ENCODE peak calls at places on chromosomes 7 and 10, in ten cellular contexts. R is transverse colon, T is fibroblast of mammary gland, L is psoas muscle, K is HFF-Myc, C is heart left ventricle, S is Peyer's patch, N is BE2C, E is AG04450, I is lower lobe of right lung. Y is an unnamed sample.

GRCh38 chr7:84271550-84271949 is 77.0 kb upstream of the SEMA3A start:
- DNase-seq in R (no peak), T (peak), L (no peak), K (no peak), C (no peak), S (no peak), N (no peak), E (no peak), I (no peak), Y (no peak)

GRCh38 chr7:137685439-137686164 is 161.2 kb downstream of the DGKI start:
- DNase-seq in R (no peak), T (peak), L (no peak), K (no peak), C (no peak), S (no peak), N (no peak), E (no peak), I (no peak), Y (no peak)

GRCh38 chr7:156540619-156541165 is 99.9 kb upstream of the RNF32 start:
- DNase-seq in R (no peak), T (no peak), L (no peak), K (no peak), C (no peak), S (no peak), N (no peak), E (no peak), I (no peak), Y (no peak)

GRCh38 chr7:70271617-70272081 is 673.4 kb downstream of the AUTS2 start:
- DNase-seq in R (no peak), T (peak), L (no peak), K (no peak), C (no peak), S (no peak), N (peak), E (no peak), I (no peak), Y (no peak)

GRCh38 chr7:139133335-139134139 is 24.0 kb upstream of the ZC3HAV1 start:
- DNase-seq in R (peak), T (peak), L (peak), K (peak), C (peak), S (peak), N (peak), E (peak), I (peak), Y (peak)

GRCh38 chr7:39951156-39951942 is 1.3 kb downstream of the CDK13 start:
- DNase-seq in R (peak), T (peak), L (peak), K (no peak), C (peak), S (peak), N (peak), E (no peak), I (peak), Y (peak)

GRCh38 chr7:77665161-77665560 is 31.1 kb upstream of the RSBN1L start:
- DNase-seq in R (no peak), T (no peak), L (no peak), K (no peak), C (no peak), S (no peak), N (no peak), E (no peak), I (no peak), Y (no peak)

GRCh38 chr7:83413425-83413824 is 235.5 kb downstream of the SEMA3E start:
- DNase-seq in R (no peak), T (peak), L (no peak), K (no peak), C (no peak), S (no peak), N (no peak), E (no peak), I (no peak), Y (no peak)

GRCh38 chr10:27822286-27822685 is 76.7 kb upstream of the MKX start:
- DNase-seq in R (no peak), T (peak), L (no peak), K (peak), C (no peak), S (no peak), N (no peak), E (peak), I (no peak), Y (no peak)

GRCh38 chr10:101708073-101708472 is 13.1 kb upstream of the FBXW4 start:
- DNase-seq in R (no peak), T (no peak), L (no peak), K (no peak), C (no peak), S (no peak), N (no peak), E (no peak), I (no peak), Y (no peak)

GRCh38 chr10:101709359-101710063 is 14.5 kb upstream of the FBXW4 start:
- DNase-seq in R (no peak), T (peak), L (no peak), K (no peak), C (no peak), S (no peak), N (no peak), E (no peak), I (no peak), Y (no peak)

GRCh38 chr10:101710793-101711192 is 15.8 kb upstream of the FBXW4 start:
- DNase-seq in R (no peak), T (no peak), L (no peak), K (no peak), C (no peak), S (no peak), N (no peak), E (no peak), I (no peak), Y (no peak)

GRCh38 chr10:101710064-101710695 is 15.2 kb upstream of the FBXW4 start:
- DNase-seq in R (no peak), T (no peak), L (no peak), K (no peak), C (no peak), S (no peak), N (no peak), E (no peak), I (no peak), Y (no peak)

GRCh38 chr10:101708870-101709269 is 13.9 kb upstream of the FBXW4 start:
- DNase-seq in R (no peak), T (no peak), L (no peak), K (no peak), C (no peak), S (no peak), N (no peak), E (no peak), I (no peak), Y (no peak)
- TF ChIP-seq CTCF in R (no peak), T (no peak), L (no peak), K (no peak), C (no peak), S (no peak), N (no peak), E (no peak), I (no peak), Y (no peak)

DNA sequence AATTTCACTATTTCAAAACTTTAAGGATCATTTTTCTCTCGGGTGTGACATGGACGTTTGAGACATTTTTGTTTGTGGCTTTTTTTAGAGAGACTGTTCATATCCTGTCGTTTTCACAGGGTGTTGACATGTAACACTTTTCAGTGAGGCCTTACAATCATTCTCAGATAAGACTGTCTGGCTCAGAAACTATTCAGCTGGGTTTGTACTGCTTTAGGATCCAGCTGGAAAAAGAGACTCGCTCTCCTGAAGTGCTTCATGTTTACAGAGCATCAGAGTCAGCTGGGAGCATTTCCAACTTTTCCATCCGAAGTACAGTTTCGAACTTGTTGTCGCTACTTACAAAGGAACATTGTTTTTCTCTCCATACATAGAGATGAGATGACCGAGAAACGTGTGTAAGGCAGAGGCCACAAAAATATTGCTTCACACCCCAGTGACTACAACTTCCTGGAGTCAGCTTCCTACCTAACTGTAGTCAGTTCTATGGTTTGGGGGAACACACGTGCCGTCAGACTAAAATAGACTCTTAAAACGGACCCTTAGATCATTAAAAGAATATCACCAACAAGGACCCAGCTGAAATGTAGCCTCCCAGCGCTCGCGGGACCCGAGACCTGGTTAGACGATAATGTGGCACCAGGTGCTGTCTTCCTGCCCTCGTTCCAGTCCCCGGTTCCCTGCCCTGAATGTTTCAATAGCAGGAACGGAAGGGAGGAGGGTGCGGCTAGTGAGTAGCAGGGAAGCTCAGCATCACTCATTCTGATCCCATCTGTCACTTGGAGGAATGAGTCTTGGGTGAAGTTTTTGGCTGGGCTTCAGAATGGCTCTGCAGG is 78.0 kb downstream of the MKI67 start:
- DNase-seq in R (peak), T (peak), L (no peak), K (no peak), C (peak), S (peak), N (no peak), E (no peak), I (no peak), Y (peak)
- H3K4me3 ChIP-seq in R (peak), T (no peak), L (peak), K (no peak), C (peak), S (peak), N (no peak), E (no peak), I (peak), Y (peak)

GRCh38 chr7:142523821-142524460 is 225.3 kb upstream of the PRSS1 start:
- DNase-seq in R (no peak), T (no peak), L (no peak), K (no peak), C (no peak), S (no peak), N (no peak), E (no peak), I (no peak), Y (no peak)
- TF ChIP-seq CTCF in R (no peak), T (peak), L (no peak), K (no peak), C (no peak), S (no peak), N (no peak), E (peak), I (no peak), Y (no peak)

DNA sequence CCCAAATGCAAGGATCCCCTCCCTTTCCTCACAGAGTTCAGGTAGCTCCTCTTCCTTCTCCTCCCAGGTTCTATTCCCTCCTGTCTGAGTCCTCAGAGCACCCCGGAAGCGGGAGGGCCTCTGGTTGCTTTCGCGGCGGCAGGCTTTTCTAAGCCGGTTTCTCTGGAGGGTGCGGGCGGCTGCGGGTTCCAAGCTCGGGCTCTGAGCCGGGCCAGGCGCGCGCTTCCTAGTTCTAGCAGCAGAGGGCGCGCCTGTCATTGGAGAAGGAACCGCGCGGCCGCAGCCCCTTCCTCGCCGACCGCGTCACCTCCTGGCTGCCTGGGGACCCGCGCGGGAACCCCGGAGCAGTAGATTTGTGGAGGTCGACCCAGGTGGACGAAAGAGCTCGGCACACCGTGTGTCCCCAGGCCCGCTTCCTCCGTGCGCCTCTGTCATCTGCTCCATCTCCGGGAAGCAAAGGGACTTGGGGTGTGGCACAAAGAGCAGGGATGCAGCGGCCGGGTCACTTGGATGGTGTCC is 388.9 kb upstream of the PODXL start:
- DNase-seq in R (peak), T (peak), L (peak), K (no peak), C (peak), S (peak), N (peak), E (no peak), I (peak), Y (peak)
- H3K4me3 ChIP-seq in R (peak), T (no peak), L (peak), K (no peak), C (peak), S (peak), N (peak), E (no peak), I (peak), Y (no peak)

GRCh38 chr7:36984710-36985308 is 260.5 kb upstream of the AOAH start:
- DNase-seq in R (no peak), T (no peak), L (no peak), K (no peak), C (no peak), S (no peak), N (no peak), E (no peak), I (no peak), Y (no peak)

GRCh38 chr7:36986429-36987362 is 262.4 kb upstream of the AOAH start:
- DNase-seq in R (peak), T (peak), L (peak), K (peak), C (peak), S (peak), N (peak), E (peak), I (peak), Y (peak)

GRCh38 chr7:36985866-36986402 is 261.6 kb upstream of the AOAH start:
- DNase-seq in R (no peak), T (no peak), L (no peak), K (no peak), C (no peak), S (no peak), N (peak), E (no peak), I (no peak), Y (no peak)

GRCh38 chr7:36984051-36984492 is 259.8 kb upstream of the AOAH start:
- DNase-seq in R (no peak), T (no peak), L (no peak), K (no peak), C (no peak), S (no peak), N (no peak), E (no peak), I (no peak), Y (no peak)

GRCh38 chr7:36987363-36987724 is 263.1 kb upstream of the AOAH start:
- DNase-seq in R (no peak), T (no peak), L (no peak), K (no peak), C (no peak), S (no peak), N (no peak), E (no peak), I (no peak), Y (no peak)
- TF ChIP-seq CTCF in R (no peak), T (no peak), L (no peak), K (no peak), C (peak), S (no peak), N (no peak), E (no peak), I (no peak), Y (no peak)

GRCh38 chr7:5526190-5527037 is 102.8 kb upstream of the TNRC18 start:
- DNase-seq in R (peak), T (peak), L (peak), K (no peak), C (peak), S (peak), N (peak), E (no peak), I (no peak), Y (no peak)

GRCh38 chr7:5525271-5526189 is 101.9 kb upstream of the TNRC18 start:
- DNase-seq in R (peak), T (peak), L (no peak), K (no peak), C (no peak), S (peak), N (no peak), E (no peak), I (no peak), Y (peak)

GRCh38 chr7:5528071-5528814 is 104.6 kb upstream of the TNRC18 start:
- DNase-seq in R (peak), T (peak), L (peak), K (no peak), C (peak), S (peak), N (peak), E (no peak), I (peak), Y (peak)

GRCh38 chr7:5532520-5533335 is 109.1 kb upstream of the TNRC18 start:
- DNase-seq in R (peak), T (no peak), L (peak), K (no peak), C (peak), S (peak), N (no peak), E (no peak), I (peak), Y (peak)

DNA sequence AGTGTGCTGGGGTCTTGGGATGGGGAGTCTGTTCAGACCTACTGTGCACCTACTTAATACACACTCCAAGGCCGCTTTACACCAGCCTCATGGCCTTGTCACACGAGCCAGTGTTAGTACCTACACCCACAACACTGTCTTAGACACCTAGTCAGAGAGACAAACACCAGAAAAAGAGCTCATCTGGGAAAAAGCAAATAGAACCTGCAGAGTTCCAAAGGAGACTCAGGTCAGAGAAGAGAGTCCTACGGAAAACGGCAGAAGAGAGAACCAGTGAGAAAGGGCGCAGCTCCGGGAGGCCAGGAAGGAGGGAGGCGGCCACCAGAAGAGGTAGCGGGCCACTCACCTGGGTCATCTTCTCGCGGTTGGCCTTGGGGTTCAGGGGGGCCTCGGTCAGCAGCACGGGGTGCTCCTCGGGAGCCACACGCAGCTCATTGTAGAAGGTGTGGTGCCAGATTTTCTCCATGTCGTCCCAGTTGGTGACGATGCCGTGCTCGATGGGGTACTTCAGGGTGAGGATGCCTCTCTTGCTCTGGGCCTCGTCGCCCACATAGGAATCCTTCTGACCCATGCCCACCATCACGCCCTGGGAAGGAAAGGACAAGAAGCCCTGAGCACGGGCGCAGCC is 105.3 kb upstream of the TNRC18 start:
- DNase-seq in R (no peak), T (no peak), L (peak), K (no peak), C (peak), S (no peak), N (no peak), E (no peak), I (no peak), Y (no peak)
- H3K4me3 ChIP-seq in R (peak), T (peak), L (peak), K (peak), C (peak), S (peak), N (peak), E (peak), I (peak), Y (peak)